ENCODE peak calls at places on chromosomes 11 and 22, in seven cellular contexts. A is HCT116, M is H1, G is SK-N-SH, I is GM12878, W is K562, U is HepG2. Y is an unnamed sample.

GRCh38 chr11:6204708-6205107 is 649 bp upstream of the C11orf42 start:
- DNase-seq in A (no peak), M (no peak), G (no peak), I (no peak), W (no peak), U (peak), Y (no peak)

GRCh38 chr11:11179239-11179638 is 173.8 kb downstream of the CSNK2A3 start:
- DNase-seq in A (peak), M (no peak), G (no peak), I (no peak), W (no peak), U (no peak), Y (no peak)

GRCh38 chr22:33142282-33142681 is 84.1 kb upstream of the SYN3 start:
- DNase-seq in A (no peak), M (no peak), G (no peak), I (no peak), W (no peak), U (no peak), Y (no peak)

GRCh38 chr22:19942071-19942885 is 660 bp upstream of the TXNRD2 start:
- DNase-seq in A (no peak), M (no peak), G (peak), I (no peak), W (peak), U (no peak), Y (no peak)

GRCh38 chr22:46025973-46026906 is 49.3 kb upstream of the WNT7B start:
- DNase-seq in A (no peak), M (no peak), G (peak), I (no peak), W (no peak), U (no peak), Y (no peak)

GRCh38 chr22:22830957-22831688 is 56.5 kb upstream of the IGLL5 start:
- DNase-seq in A (no peak), M (no peak), G (no peak), I (no peak), W (no peak), U (no peak), Y (no peak)

GRCh38 chr11:118152552-118153471 is at the start of gene SCN4B:
- DNase-seq in A (no peak), M (no peak), G (peak), I (no peak), W (peak), U (no peak), Y (peak)

GRCh38 chr22:20131593-20131855 is at the start of gene ZDHHC8:
- DNase-seq in A (no peak), M (no peak), G (no peak), I (no peak), W (peak), U (no peak), Y (no peak)

GRCh38 chr11:15113381-15113780 is 1.3 kb upstream of the INSC start:
- DNase-seq in A (no peak), M (no peak), G (no peak), I (peak), W (no peak), U (no peak), Y (no peak)

GRCh38 chr11:17073370-17074027 is 4.0 kb downstream of the RPS13 start:
- DNase-seq in A (no peak), M (no peak), G (no peak), I (no peak), W (no peak), U (no peak), Y (no peak)

GRCh38 chr11:117931971-117932370 is 2.8 kb upstream of the TMPRSS13 start:
- DNase-seq in A (no peak), M (no peak), G (no peak), I (peak), W (peak), U (no peak), Y (peak)

GRCh38 chr22:49951001-49951677 is 9.4 kb upstream of the PIM3 start:
- DNase-seq in A (no peak), M (no peak), G (no peak), I (no peak), W (no peak), U (no peak), Y (peak)

GRCh38 chr11:16977136-16978020 is 36.8 kb downstream of the PLEKHA7 start:
- DNase-seq in A (no peak), M (no peak), G (no peak), I (no peak), W (no peak), U (no peak), Y (no peak)

GRCh38 chr11:70738661-70739060 is 340.3 kb downstream of the CTTN start:
- DNase-seq in A (no peak), M (no peak), G (no peak), I (no peak), W (no peak), U (no peak), Y (no peak)

GRCh38 chr11:110948112-110948511 is 235.9 kb upstream of the ARHGAP20 start:
- DNase-seq in A (no peak), M (no peak), G (no peak), I (no peak), W (no peak), U (no peak), Y (no peak)

GRCh38 chr11:68832476-68833176 is 9.1 kb downstream of the CPT1A start:
- DNase-seq in A (no peak), M (no peak), G (peak), I (no peak), W (no peak), U (no peak), Y (peak)

GRCh38 chr11:8285228-8285627 is 21.6 kb upstream of the LMO1 start:
- DNase-seq in A (no peak), M (no peak), G (no peak), I (no peak), W (no peak), U (no peak), Y (no peak)

GRCh38 chr11:32429477-32429876 is 5.9 kb downstream of the WT1 start:
- DNase-seq in A (no peak), M (no peak), G (peak), I (no peak), W (no peak), U (no peak), Y (no peak)

GRCh38 chr11:70016666-70017347 is 61.3 kb upstream of the ANO1 start:
- DNase-seq in A (peak), M (no peak), G (no peak), I (no peak), W (no peak), U (no peak), Y (no peak)

GRCh38 chr11:65436412-65437032 is 13.9 kb downstream of the NEAT1 start:
- DNase-seq in A (no peak), M (no peak), G (no peak), I (no peak), W (peak), U (no peak), Y (no peak)

GRCh38 chr11:82980292-82980691 is 78.8 kb downstream of the DDIAS start:
- DNase-seq in A (peak), M (no peak), G (no peak), I (no peak), W (no peak), U (no peak), Y (no peak)

GRCh38 chr11:11661356-11662040 is 39.7 kb upstream of the GALNT18 start:
- DNase-seq in A (no peak), M (no peak), G (no peak), I (no peak), W (no peak), U (no peak), Y (no peak)

GRCh38 chr11:102802341-102802740 is 4.4 kb upstream of the MMP1 start:
- DNase-seq in A (no peak), M (no peak), G (no peak), I (no peak), W (no peak), U (no peak), Y (no peak)

GRCh38 chr11:61728066-61728939 is 24.1 kb upstream of the MYRF start:
- DNase-seq in A (no peak), M (no peak), G (no peak), I (no peak), W (no peak), U (no peak), Y (no peak)

GRCh38 chr22:45091254-45091854 is 72.4 kb upstream of the NUP50 start:
- DNase-seq in A (no peak), M (no peak), G (no peak), I (no peak), W (no peak), U (no peak), Y (no peak)

GRCh38 chr11:4865855-4866254 is 15.8 kb upstream of the OR51T1 start:
- DNase-seq in A (no peak), M (no peak), G (no peak), I (no peak), W (no peak), U (no peak), Y (no peak)

GRCh38 chr11:134244593-134244992 is 8.6 kb downstream of the THYN1 start:
- DNase-seq in A (no peak), M (no peak), G (peak), I (no peak), W (no peak), U (peak), Y (peak)

GRCh38 chr11:45097721-45098493 is 48.5 kb upstream of the PRDM11 start:
- DNase-seq in A (no peak), M (no peak), G (peak), I (no peak), W (peak), U (no peak), Y (peak)

GRCh38 chr11:46900091-46900746 is 18.1 kb downstream of the LRP4 start:
- DNase-seq in A (no peak), M (no peak), G (no peak), I (no peak), W (no peak), U (no peak), Y (no peak)

GRCh38 chr11:46901156-46901555 is 17.2 kb downstream of the LRP4 start:
- DNase-seq in A (no peak), M (no peak), G (no peak), I (no peak), W (no peak), U (no peak), Y (no peak)

GRCh38 chr11:46903846-46904245 is 14.5 kb downstream of the LRP4 start:
- DNase-seq in A (no peak), M (no peak), G (no peak), I (no peak), W (no peak), U (no peak), Y (no peak)

GRCh38 chr11:46905806-46906205 is 12.5 kb downstream of the LRP4 start:
- DNase-seq in A (no peak), M (no peak), G (no peak), I (no peak), W (no peak), U (no peak), Y (no peak)

DNA sequence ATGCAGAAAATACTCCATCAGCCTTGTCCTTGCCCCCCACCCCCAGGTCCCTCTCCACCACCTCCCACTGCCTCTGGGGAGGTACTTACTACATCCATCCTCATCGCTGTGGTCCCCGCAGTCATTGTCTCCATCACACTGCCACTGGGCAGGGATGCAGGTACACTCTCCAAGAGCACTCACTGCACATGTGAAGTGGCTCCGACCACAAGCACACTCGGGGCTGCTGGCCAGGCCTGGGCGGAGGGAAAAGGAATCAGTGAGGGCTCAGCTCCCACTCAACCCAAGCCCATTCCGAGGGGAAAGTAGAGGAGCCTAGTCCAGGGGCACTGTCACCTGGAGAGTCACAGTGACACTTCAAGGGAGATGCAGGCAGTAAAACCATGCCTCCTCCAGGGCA is 15.7 kb downstream of the LRP4 start:
- DNase-seq in A (no peak), M (no peak), G (no peak), I (no peak), W (no peak), U (no peak), Y (no peak)
- TF ChIP-seq JUND in A (no peak), M (no peak), G (no peak), I (no peak), W (no peak), U (no peak), Y (no peak)

GRCh38 chr22:42408276-42408675 is 23.9 kb downstream of the NFAM1 start:
- DNase-seq in A (no peak), M (no peak), G (no peak), I (no peak), W (no peak), U (no peak), Y (no peak)
- TF ChIP-seq JUND in A (no peak), M (no peak), G (no peak), I (no peak), W (no peak), U (no peak), Y (no peak)

GRCh38 chr11:13291794-13292193 is 14.2 kb downstream of the BMAL1 start:
- DNase-seq in A (no peak), M (no peak), G (no peak), I (no peak), W (no peak), U (no peak), Y (no peak)
- TF ChIP-seq JUND in A (no peak), M (no peak), G (no peak), I (no peak), W (no peak), U (no peak), Y (no peak)

DNA sequence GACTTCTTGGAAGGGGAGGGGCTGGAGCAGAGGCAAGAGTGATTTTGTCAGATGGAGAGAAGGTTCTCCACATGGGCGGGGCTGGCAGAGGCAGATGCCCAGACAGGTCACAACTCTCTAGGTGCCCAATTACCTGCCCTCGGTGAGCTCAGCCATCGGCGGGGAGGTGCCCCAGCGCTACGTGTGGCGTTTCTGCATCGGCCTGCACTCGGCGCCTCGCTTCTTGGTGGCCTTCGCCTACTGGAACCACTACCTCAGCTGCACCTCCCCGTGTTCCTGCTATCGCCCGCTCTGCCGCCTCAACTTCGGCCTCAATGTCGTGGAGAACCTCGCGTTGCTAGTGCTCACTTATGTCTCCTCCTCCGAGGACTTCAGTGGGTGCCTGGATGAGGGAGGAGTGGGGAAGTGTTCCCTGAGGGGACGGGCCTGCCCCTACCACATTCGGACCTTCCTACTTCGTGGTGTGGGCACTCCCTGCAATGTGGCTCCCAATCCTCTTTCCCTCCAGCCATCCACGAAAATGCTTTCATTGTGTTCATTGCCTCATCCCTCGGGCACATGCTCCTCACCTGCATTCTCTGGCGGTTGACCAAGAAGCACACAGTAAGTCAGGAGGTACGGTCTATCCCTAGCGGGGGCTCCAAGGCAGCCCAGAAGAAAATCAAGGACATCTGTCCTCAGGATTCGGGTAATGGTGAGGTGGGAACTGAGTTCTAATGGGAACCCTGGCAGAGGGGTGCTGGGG is 15.6 kb downstream of the PGAP2 start:
- DNase-seq in A (no peak), M (no peak), G (no peak), I (no peak), W (no peak), U (no peak), Y (no peak)
- TF ChIP-seq JUND in A (no peak), M (no peak), G (no peak), I (no peak), W (no peak), U (no peak), Y (no peak)

DNA sequence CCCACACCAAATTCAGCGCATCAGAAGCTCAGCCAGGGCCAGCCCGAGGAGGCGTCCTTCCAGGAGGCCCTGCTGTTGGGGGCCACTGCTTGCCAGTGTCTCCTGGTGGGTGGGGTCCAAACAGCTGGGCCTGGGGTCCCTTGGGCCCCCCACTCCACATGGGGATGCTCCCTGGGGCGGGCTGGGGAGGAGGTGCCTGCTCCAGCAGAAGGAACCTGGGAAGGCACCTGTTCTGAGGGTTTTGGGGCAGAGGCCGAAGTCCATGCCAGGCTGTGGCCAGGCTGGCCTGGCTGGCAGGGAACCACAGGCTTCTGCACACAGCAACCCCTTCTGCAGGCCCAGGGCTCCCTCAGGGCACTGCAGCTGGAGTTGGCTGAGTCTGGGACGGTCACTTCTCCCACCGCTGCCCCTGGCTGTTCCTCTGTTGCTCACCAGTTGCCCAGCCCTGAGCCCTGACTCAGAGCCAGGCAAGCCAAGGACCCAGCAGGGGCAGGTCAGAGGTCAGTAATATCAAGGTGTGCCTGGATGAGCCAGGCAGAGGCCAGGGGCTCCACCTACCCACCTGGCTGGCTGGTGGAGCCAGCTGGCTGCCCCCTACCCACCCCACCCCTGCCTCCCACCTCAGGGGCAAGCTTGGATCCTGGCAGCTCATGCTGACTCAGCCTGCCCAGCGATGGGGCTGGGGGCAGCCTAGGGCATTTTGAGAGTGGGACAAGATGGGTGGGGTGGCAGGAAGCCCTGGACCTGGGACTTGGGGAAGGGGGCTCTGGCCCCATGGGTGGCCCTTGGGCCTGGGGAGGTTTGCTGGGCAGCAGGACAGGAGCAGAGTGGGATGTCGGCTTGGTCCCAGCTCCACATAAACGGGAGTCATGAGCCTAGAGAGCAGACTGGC is 12.0 kb upstream of the PHLDA2 start:
- DNase-seq in A (no peak), M (no peak), G (peak), I (no peak), W (no peak), U (no peak), Y (no peak)
- TF ChIP-seq JUND in A (no peak), M (no peak), G (no peak), I (no peak), W (no peak), U (no peak), Y (no peak)

GRCh38 chr22:31278643-31279326 is 13.5 kb downstream of the PIK3IP1 start:
- DNase-seq in A (no peak), M (no peak), G (no peak), I (no peak), W (no peak), U (no peak), Y (no peak)
- TF ChIP-seq JUND in A (no peak), M (no peak), G (no peak), I (no peak), W (no peak), U (no peak), Y (no peak)

GRCh38 chr11:35322321-35322979 is 96.9 kb downstream of the SLC1A2 start:
- DNase-seq in A (no peak), M (no peak), G (no peak), I (no peak), W (no peak), U (no peak), Y (peak)
- TF ChIP-seq JUND in A (no peak), M (no peak), G (no peak), I (no peak), W (no peak), U (no peak), Y (no peak)

Y was measured in T47D.